ENCODE peak calls at places on chromosome 6, in six cellular contexts. U is stimulated activated naive CD8-positive, alpha-beta T cell treated with anti-CD3 and anti-CD28 coated beads, Interleukin-15, amount 100 ng/mL, for 72 hours; W is activated T-cell treated with anti-CD3 and anti-CD28 coated beads, Interleukin-2, amount 50 U/mL, for 1 hour; G is GM13977; O is DMS153; Y is LNCaP clone FGC. S is an unnamed sample.

GRCh38 chr6:115545410-115545986 is 515.2 kb downstream of the FRK start:
- DNase-seq in W (no peak), Y (no peak), G (no peak), U (no peak), O (no peak), S (peak; percentile 58)

GRCh38 chr6:33117826-33118277 is 42.1 kb downstream of the HLA-DPB1 start:
- DNase-seq in O (no peak), W (no peak), U (no peak), Y (no peak), G (no peak), S (no peak)

GRCh38 chr6:29653452-29654038 is 3.3 kb upstream of the MOG start:
- DNase-seq in U (peak; percentile 31), Y (peak; percentile 52), W (no peak), G (peak; percentile 62), O (peak; percentile 35), S (no peak)

GRCh38 chr6:3624268-3625136 is 127.0 kb downstream of the PXDC1 start:
- DNase-seq in U (no peak), G (no peak), Y (no peak), W (no peak), O (no peak), S (no peak)

GRCh38 chr6:16243055-16243454 is 4.7 kb downstream of the GMPR start:
- DNase-seq in W (no peak), Y (no peak), U (no peak), O (no peak), G (no peak), S (no peak)

GRCh38 chr6:158040051-158040803 is 58.6 kb downstream of the SYNJ2 start:
- DNase-seq in W (peak; percentile 15), O (no peak), Y (peak; percentile 46), G (peak; percentile 73), U (no peak), S (no peak)

GRCh38 chr6:112912351-112913101 is 565.4 kb downstream of the RFPL4B start:
- DNase-seq in G (no peak), O (no peak), U (no peak), Y (no peak), W (no peak), S (no peak)

GRCh38 chr6:113361014-113361645 is 496.0 kb upstream of the MARCKS start:
- DNase-seq in Y (no peak), W (no peak), O (peak; percentile 53), G (no peak), U (no peak), S (no peak)

GRCh38 chr6:21061892-21062291 is 527.6 kb downstream of the CDKAL1 start:
- DNase-seq in Y (no peak), W (no peak), O (no peak), G (no peak), U (no peak), S (no peak)

GRCh38 chr6:26351544-26351953 is 13.4 kb upstream of the BTN3A2 start:
- DNase-seq in G (no peak), W (no peak), U (no peak), O (no peak), Y (no peak), S (no peak)

GRCh38 chr6:133973109-133973971 is 20.3 kb downstream of the TBPL1 start:
- DNase-seq in Y (no peak), U (no peak), W (no peak), O (peak; percentile 48), G (peak; percentile 46), S (no peak)

GRCh38 chr6:85078071-85078470 is 313.7 kb upstream of the TBX18 start:
- DNase-seq in G (no peak), U (no peak), O (no peak), W (no peak), Y (no peak), S (no peak)

GRCh38 chr6:86715676-86716075 is 221.7 kb upstream of the HTR1E start:
- DNase-seq in Y (no peak), U (no peak), G (no peak), O (no peak), W (no peak), S (no peak)

GRCh38 chr6:106608080-106608668 is 21.1 kb downstream of the RTN4IP1 start:
- DNase-seq in Y (peak; percentile 30), U (peak; percentile 14), O (no peak), W (no peak), G (peak; percentile 45), S (peak; percentile 64)

GRCh38 chr6:145212807-145213206 is 522.5 kb downstream of the EPM2A start:
- DNase-seq in Y (no peak), W (no peak), G (no peak), O (no peak), U (no peak), S (no peak)

GRCh38 chr6:105755885-105756284 is 330.3 kb upstream of the PRDM1 start:
- DNase-seq in W (no peak), Y (no peak), U (no peak), G (no peak), O (no peak), S (no peak)

GRCh38 chr6:33018418-33018817 is 9.0 kb upstream of the HLA-DOA start:
- DNase-seq in U (no peak), O (no peak), G (peak; percentile 12), Y (no peak), W (no peak), S (no peak)

GRCh38 chr6:151400473-151400872 is 9.1 kb upstream of the ZBTB2 start:
- DNase-seq in O (no peak), Y (no peak), W (no peak), U (no peak), G (no peak), S (no peak)

GRCh38 chr6:107132330-107132954 is 17.1 kb upstream of the BEND3 start:
- DNase-seq in O (peak; percentile 26), Y (no peak), G (no peak), U (peak; percentile 19), W (peak; percentile 26), S (no peak)

GRCh38 chr6:91816335-91816734 is 1229.5 kb upstream of the MAP3K7 start:
- DNase-seq in U (no peak), O (no peak), Y (no peak), G (no peak), W (no peak), S (no peak)

GRCh38 chr6:134464690-134465411 is 146.9 kb upstream of the SGK1 start:
- DNase-seq in Y (no peak), O (no peak), G (peak; percentile 23), W (no peak), U (no peak), S (no peak)

GRCh38 chr6:49550413-49551125 is at the start of gene C6orf141:
- DNase-seq in U (peak; percentile 31), O (peak; percentile 82), W (peak; percentile 16), Y (no peak), G (peak; percentile 61), S (no peak)

GRCh38 chr6:2958331-2958711 is 13.0 kb downstream of the SERPINB6 start:
- DNase-seq in O (no peak), U (no peak), W (no peak), G (no peak), Y (no peak), S (no peak)

GRCh38 chr6:36216559-36216958 is 20.0 kb downstream of the BRPF3 start:
- DNase-seq in Y (no peak), W (no peak), O (no peak), G (no peak), U (no peak), S (no peak)

GRCh38 chr6:41644297-41644879 is 6.1 kb downstream of the MDFI start:
- DNase-seq in U (no peak), O (no peak), Y (no peak), G (no peak), W (no peak), S (no peak)

GRCh38 chr6:153160221-153160620 is 29.1 kb upstream of the RGS17 start:
- DNase-seq in O (no peak), Y (no peak), W (no peak), G (no peak), U (no peak), S (no peak)